ENCODE peak calls at places on chromosomes 16 and 17, in nine cellular contexts. X, Y, R, I, G, O, S, K and M are unnamed samples.

GRCh38 chr16:87765473-87765775 is 362 bp downstream of the KLHDC4 start:
- DNase-seq in S (peak; percentile 15), K (no peak), I (no peak), X (no peak), O (peak; percentile 7), Y (no peak), R (no peak), G (peak; percentile 19), M (no peak)

GRCh38 chr17:55433629-55434422 is 12.2 kb upstream of the MMD start:
- DNase-seq in R (peak; percentile 67), S (peak; percentile 64), G (no peak), K (no peak), I (no peak), Y (no peak), O (peak; percentile 96), X (no peak), M (peak; percentile 61)

GRCh38 chr17:78605429-78605828 is 28.2 kb upstream of the DNAH17 start:
- DNase-seq in S (no peak), O (no peak), Y (no peak), X (no peak), K (no peak), G (no peak), R (no peak), I (no peak), M (no peak)

GRCh38 chr17:39822051-39822450 is 42.1 kb downstream of the IKZF3 start:
- DNase-seq in O (no peak), G (no peak), K (no peak), X (no peak), S (no peak), R (no peak), I (no peak), Y (no peak), M (no peak)

GRCh38 chr17:4711671-4712111 is 1.3 kb downstream of the ARRB2 start:
- DNase-seq in K (peak; percentile 68), O (no peak), X (no peak), Y (no peak), R (no peak), G (no peak), I (no peak), S (peak; percentile 76), M (no peak)

GRCh38 chr17:65664296-65664695 is 102.8 kb upstream of the AXIN2 start:
- DNase-seq in O (peak; percentile 32), S (no peak), G (no peak), Y (no peak), I (no peak), R (no peak), K (no peak), X (no peak), M (no peak)

GRCh38 chr17:27622914-27623313 is 8.1 kb upstream of the LGALS9 start:
- DNase-seq in I (no peak), O (no peak), X (no peak), Y (no peak), K (no peak), S (no peak), G (no peak), R (no peak), M (no peak)

GRCh38 chr17:60594747-60595146 is 5.2 kb upstream of the PPM1D start:
- DNase-seq in X (no peak), S (no peak), R (no peak), K (no peak), I (no peak), O (no peak), G (no peak), Y (no peak), M (no peak)

GRCh38 chr16:51762081-51762995 is 611.3 kb upstream of the SALL1 start:
- DNase-seq in O (peak; percentile 70), G (peak; percentile 73), Y (peak; percentile 78), R (peak; percentile 93), X (no peak), K (peak; percentile 78), S (peak; percentile 61), I (peak; percentile 93), M (no peak)

GRCh38 chr16:4868046-4868445 is 20.8 kb downstream of the UBN1 start:
- DNase-seq in O (no peak), K (no peak), X (no peak), S (no peak), I (no peak), Y (no peak), R (no peak), G (no peak), M (no peak)

GRCh38 chr16:4866586-4866985 is 19.3 kb downstream of the UBN1 start:
- DNase-seq in K (no peak), G (no peak), R (no peak), O (no peak), S (no peak), X (no peak), Y (no peak), I (no peak), M (no peak)

GRCh38 chr16:4864728-4865127 is 17.4 kb downstream of the UBN1 start:
- DNase-seq in I (no peak), O (no peak), S (no peak), G (no peak), Y (no peak), R (no peak), K (no peak), X (no peak), M (no peak)

GRCh38 chr16:4862639-4863038 is 15.4 kb downstream of the UBN1 start:
- DNase-seq in S (no peak), K (no peak), G (no peak), R (no peak), I (no peak), Y (no peak), O (no peak), X (no peak), M (no peak)

DNA sequence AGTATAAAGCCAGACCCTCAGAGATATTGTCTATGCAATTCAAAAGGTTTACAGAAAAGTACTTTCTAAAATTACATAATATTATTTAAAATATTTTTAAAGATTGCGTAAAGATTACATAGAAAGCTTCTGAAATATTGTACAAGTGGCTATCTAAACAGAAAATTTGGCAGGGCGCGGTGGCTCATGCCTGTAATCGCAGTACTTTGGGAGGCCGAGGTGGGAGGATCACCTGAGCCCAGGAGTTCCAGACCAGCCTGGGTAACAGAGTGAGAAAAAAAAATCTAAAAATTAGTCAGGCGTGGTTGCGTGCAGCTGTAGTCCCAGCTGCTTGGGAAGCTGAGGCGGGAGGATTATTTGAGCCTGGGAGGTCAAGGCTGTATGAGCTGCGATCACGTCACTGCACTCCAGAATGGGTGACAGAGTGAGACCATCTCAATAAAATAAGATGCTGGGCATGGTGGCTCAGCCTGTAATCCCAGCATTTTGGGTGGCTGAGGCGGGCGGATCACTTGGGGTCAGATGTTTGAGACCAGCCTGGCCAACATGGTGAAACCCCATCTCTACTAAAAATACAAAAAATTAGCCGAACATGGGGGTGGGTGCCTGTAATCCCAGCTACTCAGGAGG is 18.1 kb downstream of the UBN1 start:
- DNase-seq in S (no peak), Y (no peak), X (no peak), O (no peak), I (no peak), G (no peak), K (no peak), R (no peak), M (no peak)
- H3K36me3 ChIP-seq in S (peaks cover 18% of the 10 kb centered on the region), Y (no peaks in the 10 kb centered on the region), X (peaks cover 26% of the 10 kb centered on the region), O (peaks cover 41% of the 10 kb centered on the region), I (no peaks in the 10 kb centered on the region), G (peaks cover 58% of the 10 kb centered on the region), K (peaks cover 57% of the 10 kb centered on the region), R (no peaks in the 10 kb centered on the region), M (peaks cover 21% of the 10 kb centered on the region)

GRCh38 chr17:81487487-81488275 is 24.9 kb downstream of the ACTG1 start:
- DNase-seq in X (no peak), K (peak; percentile 85), S (peak; percentile 79), R (peak; percentile 91), I (peak; percentile 92), G (peak; percentile 89), Y (peak; percentile 84), O (peak; percentile 60), M (no peak)
- H3K4me1 ChIP-seq in X (peaks cover 62% of the 10 kb centered on the region), K (peaks cover 34% of the 10 kb centered on the region), S (peaks cover 29% of the 10 kb centered on the region), R (peaks cover 52% of the 10 kb centered on the region), I (peaks cover 35% of the 10 kb centered on the region), G (peaks cover 10% of the 10 kb centered on the region), Y (peaks cover 5% of the 10 kb centered on the region), O (peaks cover 7% of the 10 kb centered on the region), M (peaks cover 4% of the 10 kb centered on the region)

GRCh38 chr16:27449434-27450188 is 47.6 kb downstream of the IL21R start:
- DNase-seq in G (no peak), I (no peak), Y (no peak), K (no peak), R (no peak), X (no peak), O (no peak), S (peak; percentile 59), M (no peak)
- H3K36me3 ChIP-seq in G (no peaks in the 10 kb centered on the region), I (no peaks in the 10 kb centered on the region), Y (no peaks in the 10 kb centered on the region), K (peaks cover 8% of the 10 kb centered on the region), R (no peaks in the 10 kb centered on the region), X (no peaks in the 10 kb centered on the region), O (peaks cover 2% of the 10 kb centered on the region), S (no peaks in the 10 kb centered on the region), M (no peaks in the 10 kb centered on the region)

GRCh38 chr16:1532081-1532760 is 1.2 kb upstream of the TMEM204 start:
- DNase-seq in K (no peak), R (no peak), S (peak; percentile 52), O (no peak), Y (no peak), I (no peak), G (peak; percentile 84), X (no peak), M (no peak)
- H3K4me1 ChIP-seq in K (peaks cover 69% of the 10 kb centered on the region), R (peaks cover 50% of the 10 kb centered on the region), S (peaks cover 15% of the 10 kb centered on the region), O (peaks cover 17% of the 10 kb centered on the region), Y (peaks cover 25% of the 10 kb centered on the region), I (no peaks in the 10 kb centered on the region), G (peaks cover 44% of the 10 kb centered on the region), X (no peaks in the 10 kb centered on the region), M (peaks cover 49% of the 10 kb centered on the region)

GRCh38 chr16:1502092-1503004 is 9.2 kb downstream of the TELO2 start:
- DNase-seq in O (no peak), Y (no peak), K (no peak), R (no peak), I (no peak), S (no peak), X (no peak), G (no peak), M (no peak)

GRCh38 chr16:1499756-1500464 is 6.8 kb downstream of the TELO2 start:
- DNase-seq in K (peak; percentile 42), I (no peak), G (no peak), R (no peak), Y (no peak), X (no peak), O (no peak), S (no peak), M (no peak)

GRCh38 chr16:1503110-1503955 is 10.2 kb downstream of the TELO2 start:
- DNase-seq in Y (no peak), K (no peak), G (no peak), X (no peak), R (no peak), O (no peak), I (no peak), S (no peak), M (no peak)

GRCh38 chr16:1500465-1501150 is 7.4 kb downstream of the TELO2 start:
- DNase-seq in G (no peak), X (no peak), S (no peak), O (no peak), I (no peak), R (no peak), K (peak; percentile 31), Y (peak; percentile 27), M (no peak)

GRCh38 chr16:1501630-1502029 is 8.5 kb downstream of the TELO2 start:
- DNase-seq in G (no peak), X (no peak), O (no peak), S (no peak), K (no peak), I (no peak), Y (no peak), R (no peak), M (no peak)
- H3K36me3 ChIP-seq in G (peaks cover 75% of the 10 kb centered on the region), X (peaks cover 39% of the 10 kb centered on the region), O (peaks cover 54% of the 10 kb centered on the region), S (peaks cover 38% of the 10 kb centered on the region), K (peaks cover 80% of the 10 kb centered on the region), I (no peaks in the 10 kb centered on the region), Y (no peaks in the 10 kb centered on the region), R (no peaks in the 10 kb centered on the region), M (peaks cover 13% of the 10 kb centered on the region)